ENCODE peak calls at places on chromosome 1, in five cellular contexts. T, D, B, Z and O are unnamed samples.
A peak's percentile ranks its signal among the peaks of the same experiment; 100 is the strongest.

GRCh38 chr1:227315500-227316346 is 2.6 kb downstream of the CDC42BPA start:
- DNase-seq in T (peak; percentile 25), D (no peak), B (peak; percentile 74), Z (peak; percentile 25), O (no peak)

GRCh38 chr1:219476116-219476515 is 136.8 kb downstream of the ZC3H11B start:
- DNase-seq in T (no peak), D (no peak), B (no peak), Z (no peak), O (no peak)

GRCh38 chr1:117128323-117129079 is 7.0 kb upstream of the TRIM45 start:
- DNase-seq in T (no peak), D (peak; percentile 19), B (peak; percentile 56), Z (peak; percentile 50), O (no peak)

GRCh38 chr1:100481320-100481719 is 56.6 kb upstream of the GPR88 start:
- DNase-seq in T (no peak), D (no peak), B (no peak), Z (no peak), O (no peak)

GRCh38 chr1:204344665-204345064 is 15.1 kb downstream of the PLEKHA6 start:
- DNase-seq in T (no peak), D (no peak), B (no peak), Z (no peak), O (no peak)

GRCh38 chr1:156599811-156600210 is 1.5 kb downstream of the GPATCH4 start:
- DNase-seq in T (no peak), D (no peak), B (no peak), Z (no peak), O (no peak)

GRCh38 chr1:210758761-210759160 is 375.2 kb downstream of the KCNH1 start:
- DNase-seq in T (no peak), D (no peak), B (no peak), Z (no peak), O (no peak)

GRCh38 chr1:16026723-16027484 is 5.1 kb downstream of the CLCNKA start:
- DNase-seq in T (no peak), D (no peak), B (peak; percentile 30), Z (no peak), O (no peak)

GRCh38 chr1:39692152-39693064 is 1.2 kb upstream of the HPCAL4 start:
- DNase-seq in T (no peak), D (no peak), B (no peak), Z (no peak), O (no peak)

GRCh38 chr1:241115784-241116183 is 241.2 kb downstream of the RGS7 start:
- DNase-seq in T (no peak), D (no peak), B (peak; percentile 8), Z (no peak), O (no peak)

GRCh38 chr1:32967863-32968571 is 3.4 kb upstream of the RNF19B start:
- DNase-seq in T (no peak), D (no peak), B (peak; percentile 45), Z (no peak), O (no peak)

GRCh38 chr1:94927405-94928175 is 680 bp upstream of the CNN3 start:
- DNase-seq in T (peak; percentile 29), D (no peak), B (peak; percentile 46), Z (no peak), O (no peak)

GRCh38 chr1:187853505-187853904 is 1024.8 kb downstream of the PLA2G4A start:
- DNase-seq in T (no peak), D (no peak), B (no peak), Z (no peak), O (no peak)

GRCh38 chr1:197042676-197043341 is 24.3 kb downstream of the F13B start:
- DNase-seq in T (no peak), D (no peak), B (no peak), Z (peak; percentile 96), O (no peak)

GRCh38 chr1:206705744-206706297 is 21.1 kb downstream of the MAPKAPK2 start:
- DNase-seq in T (no peak), D (no peak), B (no peak), Z (no peak), O (no peak)

GRCh38 chr1:218971166-218971565 is 202.5 kb upstream of the LYPLAL1 start:
- DNase-seq in T (no peak), D (no peak), B (no peak), Z (no peak), O (no peak)

GRCh38 chr1:10835423-10836421 is 39.3 kb upstream of the CASZ1 start:
- DNase-seq in T (no peak), D (no peak), B (peak; percentile 44), Z (peak; percentile 97), O (no peak)

GRCh38 chr1:160702100-160702499 is 9.5 kb downstream of the CD48 start:
- DNase-seq in T (no peak), D (no peak), B (no peak), Z (no peak), O (no peak)

GRCh38 chr1:119733754-119734153 is 22.0 kb downstream of the PHGDH start:
- DNase-seq in T (no peak), D (no peak), B (no peak), Z (no peak), O (no peak)

GRCh38 chr1:151372411-151372934 is at the start of gene SELENBP1:
- DNase-seq in T (peak; percentile 70), D (peak; percentile 44), B (peak; percentile 76), Z (peak; percentile 95), O (no peak)

GRCh38 chr1:57590978-57591377 is 167.1 kb upstream of the DAB1 start:
- DNase-seq in T (no peak), D (no peak), B (no peak), Z (no peak), O (no peak)

GRCh38 chr1:209800984-209801834 is 4.7 kb downstream of the IRF6 start:
- DNase-seq in T (no peak), D (no peak), B (no peak), Z (peak; percentile 82), O (no peak)

GRCh38 chr1:24117722-24118409 is 5.9 kb upstream of the MYOM3 start:
- DNase-seq in T (no peak), D (peak; percentile 44), B (peak; percentile 60), Z (no peak), O (no peak)

GRCh38 chr1:68010094-68010493 is 40.3 kb downstream of the DIRAS3 start:
- DNase-seq in T (no peak), D (no peak), B (no peak), Z (peak; percentile 51), O (no peak)

GRCh38 chr1:155305881-155306391 is 2.7 kb upstream of the FDPS start:
- DNase-seq in T (no peak), D (no peak), B (peak; percentile 58), Z (no peak), O (no peak)